ENCODE peak calls at places on chromosomes 2 and 18, in nine cellular contexts. L, J, V, N, T, U, X, R and Y are unnamed samples.

GRCh38 chr2:203061346-203061745 is 46.7 kb downstream of the NBEAL1 start:
- DNase-seq in U (no peak), N (no peak), J (no peak), X (no peak), L (no peak), V (peak; percentile 88), T (no peak), R (no peak), Y (no peak)

GRCh38 chr2:38933653-38934052 is 44.0 kb downstream of the ARHGEF33 start:
- DNase-seq in U (no peak), X (peak; percentile 46), J (no peak), T (no peak), L (peak; percentile 51), N (no peak), R (no peak), V (peak; percentile 23), Y (no peak)

GRCh38 chr2:150733219-150733618 is 245.8 kb upstream of the RND3 start:
- DNase-seq in X (no peak), U (no peak), R (no peak), J (no peak), N (no peak), L (no peak), T (no peak), V (no peak), Y (no peak)

GRCh38 chr18:37565985-37566478 is 434 bp upstream of the CELF4 start:
- DNase-seq in J (peak; percentile 76), U (peak; percentile 61), X (peak; percentile 73), T (no peak), V (peak; percentile 23), L (peak; percentile 75), N (peak; percentile 61), R (no peak), Y (no peak)

GRCh38 chr2:160415991-160416390 is 77.6 kb downstream of the RBMS1 start:
- DNase-seq in L (no peak), U (no peak), X (no peak), V (peak; percentile 68), R (no peak), J (no peak), N (no peak), T (no peak), Y (no peak)

GRCh38 chr2:148568597-148568996 is 76.0 kb upstream of the EPC2 start:
- DNase-seq in L (no peak), T (no peak), R (no peak), J (no peak), V (no peak), U (no peak), N (no peak), X (no peak), Y (peak; percentile 73)

GRCh38 chr2:210663574-210663973 is 107.2 kb downstream of the CPS1 start:
- DNase-seq in V (peak; percentile 20), J (no peak), R (no peak), L (peak; percentile 30), U (no peak), X (peak; percentile 34), N (no peak), T (no peak), Y (no peak)

GRCh38 chr2:226983891-226984290 is 148.0 kb downstream of the RHBDD1 start:
- DNase-seq in J (no peak), X (no peak), U (no peak), L (no peak), R (no peak), V (no peak), T (no peak), N (no peak), Y (no peak)

GRCh38 chr2:237629739-237630138 is 2.4 kb downstream of the LRRFIP1 start:
- DNase-seq in T (no peak), V (peak; percentile 71), U (no peak), N (no peak), R (no peak), L (no peak), X (peak; percentile 52), J (no peak), Y (no peak)

GRCh38 chr2:26401739-26402541 is at the start of gene DRC1:
- DNase-seq in R (no peak), N (peak; percentile 46), U (peak; percentile 68), L (peak; percentile 97), T (peak; percentile 17), V (peak; percentile 75), X (peak; percentile 88), J (peak; percentile 73), Y (peak; percentile 84)

GRCh38 chr18:10119528-10119927 is 205.7 kb downstream of the VAPA start:
- DNase-seq in R (no peak), V (no peak), N (no peak), T (no peak), U (no peak), L (no peak), X (no peak), J (no peak), Y (no peak)

GRCh38 chr2:230323385-230324106 is 3.4 kb upstream of the SP140L start:
- DNase-seq in N (no peak), T (no peak), L (peak; percentile 77), J (no peak), V (no peak), U (no peak), X (no peak), R (no peak), Y (no peak)

GRCh38 chr2:37635359-37636208 is 35.9 kb downstream of the CDC42EP3 start:
- DNase-seq in J (no peak), N (no peak), V (peak; percentile 75), X (peak; percentile 86), R (no peak), U (no peak), T (no peak), L (no peak), Y (no peak)

GRCh38 chr2:174007010-174007409 is 41.8 kb upstream of the SP3 start:
- DNase-seq in X (no peak), J (no peak), N (no peak), U (no peak), V (peak; percentile 27), T (no peak), L (no peak), R (no peak), Y (no peak)

GRCh38 chr2:1990724-1991123 is 246.4 kb upstream of the PXDN start:
- DNase-seq in U (peak; percentile 74), J (no peak), V (peak; percentile 57), N (peak; percentile 33), T (no peak), X (no peak), L (peak; percentile 88), R (no peak), Y (no peak)

GRCh38 chr18:61992285-61992684 is 99.5 kb upstream of the RNF152 start:
- DNase-seq in V (peak; percentile 94), R (peak; percentile 42), U (no peak), N (no peak), T (no peak), L (no peak), X (peak; percentile 89), J (no peak), Y (no peak)

GRCh38 chr2:96825057-96825456 is 9.0 kb downstream of the CNNM3 start:
- DNase-seq in T (no peak), J (peak; percentile 42), R (no peak), X (no peak), L (no peak), U (no peak), V (no peak), N (no peak), Y (no peak)

GRCh38 chr2:108124733-108125132 is 115.0 kb upstream of the SULT1C3 start:
- DNase-seq in V (no peak), R (no peak), X (no peak), U (no peak), J (no peak), N (no peak), L (no peak), T (no peak), Y (no peak)

GRCh38 chr2:102790086-102790453 is 28.2 kb downstream of the TMEM182 start:
- DNase-seq in R (no peak), N (no peak), X (no peak), T (no peak), J (no peak), U (no peak), V (no peak), L (no peak), Y (no peak)
- TF ChIP-seq CTCF in R (no peak), N (no peak), X (no peak), T (no peak), J (no peak), U (no peak), V (no peak), L (no peak), Y (no peak)

GRCh38 chr2:152471013-152471412 is 136.0 kb downstream of the FMNL2 start:
- DNase-seq in X (no peak), L (no peak), J (no peak), V (no peak), R (no peak), T (no peak), N (no peak), U (no peak), Y (no peak)

GRCh38 chr2:152475982-152476381 is 141.0 kb downstream of the FMNL2 start:
- DNase-seq in U (no peak), X (no peak), T (no peak), V (no peak), N (no peak), L (no peak), R (no peak), J (no peak), Y (no peak)

GRCh38 chr2:152471499-152471898 is 136.5 kb downstream of the FMNL2 start:
- DNase-seq in U (no peak), V (no peak), R (no peak), X (no peak), N (no peak), L (no peak), J (no peak), T (no peak), Y (no peak)

GRCh38 chr2:152473151-152473857 is 138.3 kb downstream of the FMNL2 start:
- DNase-seq in V (no peak), R (peak; percentile 63), U (no peak), J (no peak), L (no peak), N (no peak), X (no peak), T (no peak), Y (no peak)

GRCh38 chr2:152472524-152472923 is 137.6 kb downstream of the FMNL2 start:
- DNase-seq in L (no peak), T (no peak), U (no peak), X (no peak), N (no peak), V (no peak), R (peak; percentile 59), J (no peak), Y (no peak)
- H3K4me3 ChIP-seq in L (no peak overlapping the region), T (no peak overlapping the region), U (no peak overlapping the region), X (no peak overlapping the region), N (no peak overlapping the region), V (no peak overlapping the region), R (no peak overlapping the region), J (no peak overlapping the region), Y (no peak overlapping the region)

DNA sequence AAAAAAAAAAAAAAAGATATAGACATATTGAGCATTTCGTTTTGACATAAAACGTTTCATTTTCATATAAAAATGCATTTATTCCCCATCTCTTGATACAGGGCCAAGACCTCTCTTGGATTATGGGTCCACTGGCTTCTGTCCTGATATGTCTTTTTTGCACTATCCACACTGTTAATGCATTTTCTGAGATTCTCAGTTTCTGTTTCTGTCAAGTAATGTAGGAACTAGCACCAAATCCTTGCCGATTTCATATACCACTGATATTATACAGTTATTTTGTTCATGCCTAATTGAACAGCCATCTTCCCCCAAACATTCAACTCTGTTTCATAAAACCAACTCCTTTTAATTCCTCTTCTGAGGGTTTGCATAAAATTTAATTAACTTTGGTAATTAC is 47.0 kb downstream of the HPCAL1 start:
- DNase-seq in R (no peak), T (no peak), X (no peak), V (no peak), U (no peak), L (no peak), J (no peak), N (no peak), Y (no peak)
- H3K4me1 ChIP-seq in R (no peaks in the 10 kb centered on the region), T (no peaks in the 10 kb centered on the region), X (no peaks in the 10 kb centered on the region), V (no peaks in the 10 kb centered on the region), U (no peaks in the 10 kb centered on the region), L (peaks cover 37% of the 10 kb centered on the region), J (peaks cover 4% of the 10 kb centered on the region), N (peaks cover 19% of the 10 kb centered on the region), Y (peaks cover 15% of the 10 kb centered on the region)

GRCh38 chr18:49648811-49649210 is 87.0 kb downstream of the LIPG start:
- DNase-seq in R (no peak), N (no peak), X (no peak), T (no peak), V (no peak), U (no peak), J (no peak), L (no peak), Y (no peak)
- TF ChIP-seq CTCF in R (peak; percentile 31), N (no peak), X (no peak), T (no peak), V (no peak), U (no peak), J (no peak), L (peak; percentile 15), Y (no peak)